ENCODE peak calls at places on chromosome 5, in five cellular contexts. One of them, this sample, is unnamed.
A peak's percentile ranks its signal among the peaks of the same experiment; 100 is the strongest.

GRCh38 chr5:108867661-108868060 is 120.0 kb downstream of the FER start:
- DNase-seq in C1 segment of cervical spinal cord: no peak
- DNase-seq in NCI-H2081: no peak
- DNase-seq in neuronal stem cell: no peak
- DNase-seq in ELF-1: no peak
- DNase-seq in this sample: no peak

GRCh38 chr5:76084496-76085285 is 1.5 kb downstream of the SV2C start:
- DNase-seq in C1 segment of cervical spinal cord: no peak
- DNase-seq in NCI-H2081: peak; percentile 28
- DNase-seq in neuronal stem cell: peak; percentile 54
- DNase-seq in ELF-1: peak; percentile 18
- DNase-seq in this sample: peak; percentile 71

GRCh38 chr5:32329395-32329834 is 16.7 kb upstream of the MTMR12 start:
- DNase-seq in C1 segment of cervical spinal cord: peak; percentile 13
- DNase-seq in NCI-H2081: peak; percentile 51
- DNase-seq in neuronal stem cell: peak; percentile 47
- DNase-seq in ELF-1: peak; percentile 75
- DNase-seq in this sample: peak; percentile 37

GRCh38 chr5:1521671-1522600 is 1.8 kb downstream of the LPCAT1 start:
- DNase-seq in C1 segment of cervical spinal cord: no peak
- DNase-seq in NCI-H2081: no peak
- DNase-seq in neuronal stem cell: no peak
- DNase-seq in ELF-1: peak; percentile 82
- DNase-seq in this sample: peak; percentile 64

GRCh38 chr5:133897431-133897830 is 71.0 kb downstream of the C5orf15 start:
- DNase-seq in C1 segment of cervical spinal cord: no peak
- DNase-seq in NCI-H2081: no peak
- DNase-seq in neuronal stem cell: no peak
- DNase-seq in ELF-1: no peak
- DNase-seq in this sample: no peak

GRCh38 chr5:161022151-161022550 is 170.1 kb upstream of the ATP10B start:
- DNase-seq in C1 segment of cervical spinal cord: no peak
- DNase-seq in NCI-H2081: no peak
- DNase-seq in neuronal stem cell: no peak
- DNase-seq in ELF-1: no peak
- DNase-seq in this sample: no peak

GRCh38 chr5:141040093-141040762 is 10.9 kb upstream of the PCDHB1 start:
- DNase-seq in C1 segment of cervical spinal cord: peak; percentile 47
- DNase-seq in NCI-H2081: peak; percentile 77
- DNase-seq in neuronal stem cell: peak; percentile 74
- DNase-seq in ELF-1: peak; percentile 89
- DNase-seq in this sample: peak; percentile 67

GRCh38 chr5:658103-658502 is 35.0 kb downstream of the TPPP start:
- DNase-seq in C1 segment of cervical spinal cord: no peak
- DNase-seq in NCI-H2081: no peak
- DNase-seq in neuronal stem cell: no peak
- DNase-seq in ELF-1: no peak
- DNase-seq in this sample: no peak

GRCh38 chr5:52682492-52682891 is 105.2 kb upstream of the ITGA1 start:
- DNase-seq in C1 segment of cervical spinal cord: no peak
- DNase-seq in NCI-H2081: no peak
- DNase-seq in neuronal stem cell: no peak
- DNase-seq in ELF-1: peak; percentile 69
- DNase-seq in this sample: peak; percentile 10

GRCh38 chr5:33726422-33727165 is 165.2 kb downstream of the ADAMTS12 start:
- DNase-seq in C1 segment of cervical spinal cord: peak; percentile 5
- DNase-seq in NCI-H2081: no peak
- DNase-seq in neuronal stem cell: no peak
- DNase-seq in ELF-1: no peak
- DNase-seq in this sample: no peak

GRCh38 chr5:56688402-56688801 is 126.9 kb upstream of the MAP3K1 start:
- DNase-seq in C1 segment of cervical spinal cord: no peak
- DNase-seq in NCI-H2081: no peak
- DNase-seq in neuronal stem cell: no peak
- DNase-seq in ELF-1: no peak
- DNase-seq in this sample: no peak

GRCh38 chr5:139787568-139788293 is 7.9 kb upstream of the PSD2 start:
- DNase-seq in C1 segment of cervical spinal cord: peak; percentile 97
- DNase-seq in NCI-H2081: peak; percentile 57
- DNase-seq in neuronal stem cell: peak; percentile 88
- DNase-seq in ELF-1: peak; percentile 95
- DNase-seq in this sample: peak; percentile 97

GRCh38 chr5:72328172-72328571 is 8.0 kb downstream of the PTCD2 start:
- DNase-seq in C1 segment of cervical spinal cord: peak; percentile 73
- DNase-seq in NCI-H2081: peak; percentile 57
- DNase-seq in neuronal stem cell: no peak
- DNase-seq in ELF-1: no peak
- DNase-seq in this sample: no peak

GRCh38 chr5:90546216-90546837 is 12.3 kb upstream of the ADGRV1 start:
- DNase-seq in C1 segment of cervical spinal cord: no peak
- DNase-seq in NCI-H2081: no peak
- DNase-seq in neuronal stem cell: no peak
- DNase-seq in ELF-1: no peak
- DNase-seq in this sample: no peak

GRCh38 chr5:145697251-145698016 is 137.7 kb downstream of the PRELID2 start:
- DNase-seq in C1 segment of cervical spinal cord: no peak
- DNase-seq in NCI-H2081: no peak
- DNase-seq in neuronal stem cell: no peak
- DNase-seq in ELF-1: peak; percentile 33
- DNase-seq in this sample: peak; percentile 5